ENCODE peak calls at places on chromosomes 16 and 17, in five cellular contexts. N, P, M, T and U are unnamed samples.

GRCh38 chr17:27245230-27245696 is 48.7 kb upstream of the WSB1 start:
- DNase-seq in N (peak), P (peak), M (peak), T (peak), U (peak)

GRCh38 chr17:78962345-78962983 is 17.3 kb downstream of the LGALS3BP start:
- DNase-seq in N (no peak), P (no peak), M (no peak), T (no peak), U (no peak)

GRCh38 chr16:20803192-20803560 is 3.1 kb downstream of the ERI2 start:
- DNase-seq in N (no peak), P (no peak), M (no peak), T (no peak), U (no peak)

GRCh38 chr16:80948886-80949502 is 57.7 kb downstream of the CMC2 start:
- DNase-seq in N (no peak), P (peak), M (peak), T (no peak), U (no peak)

GRCh38 chr17:8835631-8836364 is 31.7 kb downstream of the PIK3R6 start:
- DNase-seq in N (no peak), P (no peak), M (no peak), T (no peak), U (no peak)

GRCh38 chr16:11980167-11980844 is 3.8 kb downstream of the SNX29 start:
- DNase-seq in N (no peak), P (no peak), M (no peak), T (no peak), U (no peak)

GRCh38 chr16:87391324-87391949 is 699 bp upstream of the MAP1LC3B start:
- DNase-seq in N (no peak), P (peak), M (peak), T (no peak), U (no peak)

GRCh38 chr17:3976675-3977171 is 12.5 kb upstream of the ATP2A3 start:
- DNase-seq in N (no peak), P (no peak), M (peak), T (no peak), U (no peak)

GRCh38 chr16:9257843-9258242 is 166.4 kb downstream of the HAPSTR1 start:
- DNase-seq in N (no peak), P (no peak), M (no peak), T (no peak), U (no peak)

GRCh38 chr17:17877548-17878358 is 41.0 kb upstream of the SREBF1 start:
- DNase-seq in N (no peak), P (peak), M (peak), T (peak), U (no peak)

GRCh38 chr16:85462405-85463227 is 150.5 kb upstream of the GSE1 start:
- DNase-seq in N (no peak), P (peak), M (no peak), T (no peak), U (no peak)

GRCh38 chr17:17300624-17301568 is 2.3 kb upstream of the NT5M start:
- DNase-seq in N (no peak), P (peak), M (no peak), T (no peak), U (no peak)

GRCh38 chr17:350706-351435 is 1.7 kb downstream of the RPH3AL start:
- DNase-seq in N (peak), P (peak), M (peak), T (no peak), U (no peak)

GRCh38 chr16:84367297-84367680 is 1.0 kb upstream of the ATP2C2 start:
- DNase-seq in N (no peak), P (no peak), M (no peak), T (no peak), U (no peak)

GRCh38 chr17:17913695-17914332 is 58.4 kb downstream of the TOM1L2 start:
- DNase-seq in N (no peak), P (peak), M (no peak), T (no peak), U (peak)

GRCh38 chr17:61399131-61400057 is at the start of gene TBX2:
- DNase-seq in N (no peak), P (peak), M (no peak), T (no peak), U (no peak)

GRCh38 chr17:49823614-49824013 is 24.3 kb downstream of the TAC4 start:
- DNase-seq in N (no peak), P (peak), M (no peak), T (no peak), U (no peak)

GRCh38 chr16:71834291-71834690 is 11.5 kb upstream of the ATXN1L start:
- DNase-seq in N (no peak), P (no peak), M (no peak), T (no peak), U (no peak)